ENCODE peak calls at places on chromosomes 4 and X, in nine cellular contexts. W is OCI-LY7, I is psoas muscle, E is IMR-90, O is brain microvascular endothelial cell, M is left ventricle myocardium inferior, L is PC-9, F is endothelial cell of umbilical vein, H is bronchial epithelial cell. P is an unnamed sample. For H3K36me3, the result is how much of the 10 kb centered on the place peaks cover.

GRCh38 chrX:101462892-101463291 is 22.4 kb upstream of the ARMCX4 start:
- DNase-seq in F (peak), L (no peak), H (peak), W (peak), M (no peak), I (no peak), E (peak), O (peak), P (no peak)

GRCh38 chr4:186021461-186022167 is 47.3 kb upstream of the TLR3 start:
- DNase-seq in E (peak), H (peak), I (no peak), F (peak), O (peak), L (peak), W (peak), M (no peak), P (peak)

GRCh38 chr4:107760281-107760947 is 40.4 kb upstream of the PAPSS1 start:
- DNase-seq in O (no peak), E (peak), H (no peak), M (no peak), W (no peak), L (no peak), F (peak), I (no peak), P (no peak)

GRCh38 chr4:139275281-139275735 is 4.7 kb downstream of the MGARP start:
- DNase-seq in H (no peak), M (no peak), F (no peak), O (no peak), E (no peak), W (no peak), L (no peak), I (no peak), P (no peak)

GRCh38 chrX:1103360-1103759 is 109.1 kb downstream of the CRLF2 start:
- DNase-seq in I (no peak), F (no peak), M (no peak), O (no peak), L (no peak), E (no peak), W (no peak), H (no peak), P (no peak)

GRCh38 chr4:14196141-14196540 is 568.6 kb upstream of the BOD1L1 start:
- DNase-seq in W (no peak), E (peak), H (peak), F (peak), I (peak), M (peak), L (peak), O (peak), P (peak)

GRCh38 chr4:4396628-4397440 is 9.9 kb downstream of the NSG1 start:
- DNase-seq in I (no peak), H (no peak), M (no peak), L (no peak), E (peak), O (no peak), F (no peak), W (no peak), P (no peak)

GRCh38 chrX:34956915-34957314 is 14.3 kb downstream of the FAM47B start:
- DNase-seq in E (peak), W (no peak), L (no peak), O (no peak), M (no peak), I (no peak), F (peak), H (peak), P (no peak)

GRCh38 chr4:80036949-80037348 is 36.1 kb downstream of the ANTXR2 start:
- DNase-seq in W (no peak), O (peak), E (peak), L (no peak), H (no peak), M (no peak), I (no peak), F (peak), P (no peak)

GRCh38 chrX:19747672-19748610 is 139.5 kb downstream of the SH3KBP1 start:
- DNase-seq in I (no peak), W (peak), L (no peak), M (peak), F (no peak), E (no peak), H (no peak), O (no peak), P (peak)

GRCh38 chr4:125321709-125322362 is 7.1 kb downstream of the FAT4 start:
- DNase-seq in E (peak), H (peak), M (no peak), L (no peak), O (peak), W (no peak), F (peak), I (no peak), P (no peak)

GRCh38 chr4:8009710-8010534 is 70.3 kb upstream of the AFAP1 start:
- DNase-seq in I (no peak), O (no peak), F (no peak), W (no peak), M (no peak), H (no peak), L (no peak), E (no peak), P (no peak)

GRCh38 chr4:153045111-153045982 is 109.2 kb downstream of the FHDC1 start:
- DNase-seq in L (no peak), W (no peak), M (no peak), F (no peak), E (no peak), O (no peak), I (no peak), H (peak), P (no peak)

GRCh38 chr4:26080876-26081628 is 167.0 kb downstream of the SMIM20 start:
- DNase-seq in H (no peak), L (no peak), I (no peak), M (no peak), F (no peak), W (no peak), O (no peak), E (no peak), P (no peak)

GRCh38 chr4:76703123-76703490 is 194.8 kb downstream of the SOWAHB start:
- DNase-seq in L (no peak), I (no peak), O (no peak), W (no peak), E (no peak), M (no peak), F (no peak), H (peak), P (no peak)

GRCh38 chr4:125314676-125315570 is at the start of gene FAT4:
- DNase-seq in L (peak), M (peak), O (peak), I (peak), W (no peak), E (peak), F (peak), H (peak), P (peak)

GRCh38 chr4:163621844-163622243 is 127.4 kb downstream of the TMA16 start:
- DNase-seq in I (no peak), W (no peak), M (no peak), O (no peak), H (no peak), L (no peak), F (no peak), E (no peak), P (no peak)

GRCh38 chr4:51932261-51932660 is 87.9 kb downstream of the LRRC66 start:
- DNase-seq in H (no peak), E (no peak), L (no peak), O (peak), F (no peak), M (no peak), I (no peak), W (no peak), P (peak)

GRCh38 chr4:44235897-44236296 is 212.7 kb downstream of the KCTD8 start:
- DNase-seq in H (no peak), F (no peak), O (no peak), L (no peak), E (no peak), W (no peak), I (no peak), M (no peak), P (no peak)

GRCh38 chrX:6283826-6284225 is 55.2 kb upstream of the NLGN4X start:
- DNase-seq in I (no peak), L (no peak), F (no peak), M (no peak), O (no peak), W (no peak), H (no peak), E (no peak), P (no peak)

GRCh38 chr4:177155454-177155853 is 154.2 kb upstream of the NEIL3 start:
- DNase-seq in F (no peak), I (no peak), L (no peak), H (no peak), W (no peak), E (no peak), O (no peak), M (no peak), P (no peak)

GRCh38 chr4:148850257-148850995 is 408.2 kb upstream of the NR3C2 start:
- DNase-seq in E (no peak), H (no peak), L (no peak), I (no peak), F (no peak), O (no peak), W (no peak), M (no peak), P (no peak)

GRCh38 chrX:103063191-103063845 is 653 bp downstream of the BEX1 start:
- DNase-seq in O (peak), I (no peak), L (no peak), E (peak), M (no peak), F (peak), H (peak), W (no peak), P (no peak)

GRCh38 chr4:181939199-181939945 is 303.8 kb upstream of the TENM3 start:
- DNase-seq in W (no peak), H (no peak), I (no peak), O (no peak), M (no peak), F (no peak), E (peak), L (no peak), P (no peak)

GRCh38 chr4:153780221-153780620 is 8.7 kb downstream of the SFRP2 start:
- DNase-seq in M (no peak), H (no peak), O (no peak), W (no peak), F (no peak), I (no peak), L (no peak), E (no peak), P (no peak)

GRCh38 chr4:186948361-186949291 is 225.0 kb upstream of the FAT1 start:
- DNase-seq in M (no peak), O (peak), F (no peak), E (peak), L (no peak), H (no peak), I (no peak), W (peak), P (peak)

GRCh38 chr4:47471591-47471990 is 8.1 kb upstream of the COMMD8 start:
- DNase-seq in O (no peak), E (no peak), F (no peak), M (no peak), W (no peak), L (no peak), H (no peak), I (no peak), P (no peak)

GRCh38 chrX:119036369-119037029 is 36.3 kb upstream of the CT47C1 start:
- DNase-seq in L (peak), F (no peak), M (no peak), W (no peak), E (peak), I (no peak), O (no peak), H (peak), P (no peak)

GRCh38 chrX:52271212-52271611 is 86.5 kb downstream of the MAGED4 start:
- DNase-seq in I (no peak), H (peak), L (no peak), O (no peak), W (peak), F (no peak), M (no peak), E (no peak), P (no peak)
- TF ChIP-seq CTCF in I (no peak), H (peak), L (no peak), O (peak), W (peak), F (no peak), M (no peak), E (no peak), P (no peak)

GRCh38 chr4:53100801-53101581 is 238.9 kb downstream of the RASL11B start:
- DNase-seq in W (no peak), M (no peak), E (peak), H (peak), O (peak), I (no peak), L (no peak), F (peak), P (no peak)
- H3K36me3 ChIP-seq in W (under half), M (under half), E (under half), H (under half), O (under half), I (under half), L (under half), F (under half), P (under half)

GRCh38 chrX:53452812-53453211 is 18.6 kb upstream of the HSD17B10 start:
- DNase-seq in I (no peak), F (no peak), M (no peak), W (no peak), H (no peak), O (no peak), E (no peak), L (no peak), P (no peak)

GRCh38 chrX:53456254-53456653 is 22.1 kb upstream of the HSD17B10 start:
- DNase-seq in M (no peak), E (peak), H (peak), F (no peak), I (no peak), W (no peak), O (no peak), L (no peak), P (no peak)

DNA sequence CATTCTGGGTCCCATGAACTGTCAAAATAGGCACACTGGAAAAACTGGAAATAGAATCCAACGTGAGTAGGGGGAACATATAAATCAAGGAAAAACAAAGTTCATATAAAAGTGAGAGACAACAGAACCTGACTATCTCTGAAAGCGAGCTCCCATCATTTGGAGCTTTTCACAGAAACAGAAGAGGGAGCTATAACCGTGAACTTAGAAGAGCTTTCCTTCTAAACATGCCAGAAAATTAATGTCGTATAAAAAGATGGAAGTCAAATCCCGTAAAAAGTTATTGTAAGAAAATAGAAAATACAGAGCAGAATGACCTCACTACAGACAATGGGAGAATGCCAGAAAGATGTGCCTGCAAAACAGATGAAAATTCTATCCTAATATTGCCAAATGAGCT is 23.9 kb upstream of the HSD17B10 start:
- DNase-seq in F (no peak), O (no peak), L (no peak), E (peak), M (no peak), H (no peak), I (no peak), W (no peak), P (no peak)
- TF ChIP-seq CTCF in F (no peak), O (peak), L (no peak), E (peak), M (no peak), H (no peak), I (no peak), W (no peak), P (no peak)

GRCh38 chr4:67929447-67929846 is 33.8 kb downstream of the TMPRSS11A start:
- DNase-seq in F (no peak), L (no peak), I (no peak), O (no peak), E (peak), H (peak), W (no peak), M (no peak), P (no peak)
- H3K36me3 ChIP-seq in F (under half), L (under half), I (under half), O (under half), E (under half), H (under half), W (under half), M (under half), P (under half)

DNA sequence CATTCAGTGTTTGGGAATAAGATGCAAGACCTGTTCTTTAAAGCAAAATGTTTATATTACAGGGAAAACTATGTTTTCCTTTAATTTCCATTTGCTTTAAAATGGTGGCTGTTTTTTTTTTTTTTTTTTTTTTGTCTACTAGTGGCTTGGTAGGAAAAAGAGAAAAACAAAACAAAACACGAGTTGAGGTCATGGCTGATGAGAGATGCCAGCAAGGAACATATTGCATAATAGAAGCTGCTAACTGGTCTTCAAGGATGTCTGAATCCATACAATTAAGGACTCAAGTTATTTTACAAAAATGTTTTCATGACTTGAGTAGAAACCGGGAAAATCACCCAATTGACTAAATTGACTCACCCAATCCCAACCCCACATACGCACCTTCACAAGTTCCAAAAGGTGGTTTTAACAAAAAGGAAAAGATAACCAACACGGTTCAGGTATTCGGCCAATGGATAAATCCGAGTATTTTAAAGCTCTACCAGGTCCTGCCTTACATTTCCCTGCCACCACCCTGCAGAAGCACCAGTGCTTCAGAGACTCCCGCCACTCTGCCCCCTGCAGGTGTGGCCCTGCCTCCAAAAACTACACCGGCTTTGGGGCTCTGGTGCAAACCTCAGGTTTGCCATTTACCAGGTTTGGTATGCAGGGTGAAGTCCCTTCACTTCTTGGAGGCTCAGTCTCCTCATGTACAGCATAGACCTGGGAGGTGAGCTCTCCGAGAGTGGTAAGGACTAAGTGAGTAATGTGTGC is 27.1 kb downstream of the PIR start:
- DNase-seq in H (no peak), I (no peak), O (no peak), M (no peak), F (no peak), E (peak), L (no peak), W (peak), P (no peak)
- TF ChIP-seq CTCF in H (no peak), I (no peak), O (peak), M (peak), F (no peak), E (no peak), L (no peak), W (peak), P (peak)

DNA sequence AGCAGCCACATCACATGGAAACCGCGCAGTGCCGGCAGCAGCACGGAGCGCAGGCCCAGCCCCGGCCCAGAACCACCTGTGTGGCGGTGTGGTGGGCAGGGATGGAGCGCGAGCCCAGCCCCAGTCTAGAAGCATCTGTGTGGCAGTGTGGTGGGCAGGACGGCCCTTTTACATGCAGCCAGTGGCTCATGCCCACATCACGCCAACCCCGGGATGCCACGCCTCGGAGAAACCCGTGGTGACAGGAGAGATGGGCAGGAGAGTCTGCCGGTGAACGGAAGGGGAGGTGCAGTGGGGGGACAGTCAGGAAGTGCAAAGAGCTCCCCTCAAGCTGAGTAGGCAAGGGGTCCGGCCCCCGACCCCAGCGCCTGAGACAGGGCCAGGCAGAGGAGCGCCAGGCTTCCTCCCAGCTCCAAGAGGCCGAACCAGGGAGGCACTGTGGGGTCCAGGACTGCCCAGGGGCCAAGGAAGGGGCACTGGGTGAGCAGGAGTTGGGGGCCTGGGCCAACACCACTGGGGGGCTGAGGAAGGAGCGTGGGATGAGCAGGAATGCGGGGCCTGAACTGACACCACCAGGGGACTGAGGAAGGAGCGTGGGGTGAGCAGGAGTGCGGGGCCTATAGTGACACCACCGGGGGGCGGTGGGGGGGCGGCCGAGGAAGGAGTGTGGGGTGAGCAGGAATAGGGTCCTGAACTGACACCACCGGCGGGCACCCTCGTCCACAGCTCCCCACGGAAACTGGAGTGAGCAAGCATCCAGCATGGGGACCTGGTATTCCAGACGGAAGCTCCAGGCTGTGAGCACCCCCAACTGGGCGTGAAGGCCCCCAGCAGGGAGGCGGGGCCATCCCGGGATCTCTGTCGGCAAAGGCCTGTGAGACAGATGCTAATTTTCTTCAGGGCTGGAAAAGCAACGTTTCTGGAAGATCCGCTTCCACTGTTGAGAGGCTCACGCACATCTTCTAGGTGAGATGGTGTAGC is 28.8 kb downstream of the GAK start:
- DNase-seq in W (no peak), H (no peak), F (no peak), M (no peak), E (no peak), O (no peak), L (no peak), I (no peak), P (no peak)
- H3K36me3 ChIP-seq in W (under half), H (under half), F (under half), M (under half), E (under half), O (under half), L (under half), I (under half), P (under half)

GRCh38 chr4:151324124-151324448 is 1.3 kb downstream of the SH3D19 start:
- DNase-seq in L (no peak), H (no peak), O (no peak), W (no peak), E (no peak), F (no peak), M (no peak), I (no peak), P (no peak)
- TF ChIP-seq CTCF in L (no peak), H (no peak), O (no peak), W (no peak), E (no peak), F (no peak), M (no peak), I (no peak), P (no peak)